ENCODE peak calls at places on chromosomes 16 and 17, in seven cellular contexts. Z is CD8-positive, alpha-beta T cell; I is AG04450; N is DND-41; B is activated B cell treated with CpG ODN at 0.5 μM for 24 hours; M is left ventricle myocardium inferior; X is MCF 10A. D is an unnamed sample.

GRCh38 chr16:48542020-48542473 is 67.9 kb downstream of the N4BP1 start:
- DNase-seq in Z (no peak), I (no peak), N (peak; percentile 24), B (no peak), M (peak; percentile 55), X (peak; percentile 47), D (peak; percentile 76)

GRCh38 chr17:28917465-28917864 is 14.6 kb upstream of the DHRS13 start:
- DNase-seq in Z (no peak), I (no peak), N (no peak), B (no peak), M (no peak), X (no peak), D (no peak)

GRCh38 chr16:86662195-86662594 is 83.8 kb downstream of the FOXL1 start:
- DNase-seq in Z (no peak), I (no peak), N (no peak), B (no peak), M (no peak), X (no peak), D (no peak)

GRCh38 chr17:81815646-81815985 is 11.7 kb downstream of the GCGR start:
- DNase-seq in Z (no peak), I (no peak), N (no peak), B (no peak), M (no peak), X (no peak), D (no peak)

GRCh38 chr17:45220079-45220478 is 1.6 kb upstream of the FMNL1 start:
- DNase-seq in Z (no peak), I (no peak), N (no peak), B (no peak), M (no peak), X (no peak), D (no peak)

GRCh38 chr17:34628883-34629282 is 49.5 kb downstream of the TMEM132E start:
- DNase-seq in Z (no peak), I (no peak), N (no peak), B (no peak), M (no peak), X (no peak), D (no peak)

GRCh38 chr17:15123593-15124590 is 141.2 kb downstream of the PMP22 start:
- DNase-seq in Z (no peak), I (no peak), N (no peak), B (no peak), M (no peak), X (no peak), D (no peak)

GRCh38 chr16:46891910-46892309 is 7.7 kb downstream of the GPT2 start:
- DNase-seq in Z (no peak), I (no peak), N (no peak), B (no peak), M (no peak), X (no peak), D (no peak)

GRCh38 chr16:88461291-88462269 is 8.5 kb downstream of the ZFPM1 start:
- DNase-seq in Z (no peak), I (no peak), N (no peak), B (no peak), M (no peak), X (no peak), D (no peak)

GRCh38 chr16:6940968-6941367 is 391.7 kb upstream of the RBFOX1 start:
- DNase-seq in Z (no peak), I (no peak), N (no peak), B (no peak), M (no peak), X (no peak), D (no peak)

GRCh38 chr16:86491643-86492030 is 18.7 kb upstream of the FOXF1 start:
- DNase-seq in Z (no peak), I (no peak), N (no peak), B (no peak), M (no peak), X (no peak), D (peak; percentile 41)

GRCh38 chr17:39666601-39667261 is 1.5 kb upstream of the PNMT start:
- DNase-seq in Z (no peak), I (no peak), N (no peak), B (no peak), M (peak; percentile 85), X (no peak), D (no peak)

GRCh38 chr17:4566785-4567184 is 6.4 kb upstream of the GGT6 start:
- DNase-seq in Z (no peak), I (no peak), N (peak; percentile 63), B (no peak), M (no peak), X (peak; percentile 75), D (no peak)

GRCh38 chr16:4511441-4512082 is 27.0 kb downstream of the CDIP1 start:
- DNase-seq in Z (no peak), I (no peak), N (peak; percentile 33), B (no peak), M (peak; percentile 65), X (peak; percentile 32), D (no peak)

GRCh38 chr17:60333628-60334031 is 58.3 kb downstream of the USP32 start:
- DNase-seq in Z (no peak), I (no peak), N (no peak), B (no peak), M (no peak), X (no peak), D (no peak)

GRCh38 chr16:48720266-48720665 is 110.3 kb upstream of the N4BP1 start:
- DNase-seq in Z (no peak), I (no peak), N (peak; percentile 53), B (no peak), M (no peak), X (peak; percentile 52), D (no peak)

GRCh38 chr16:87226926-87227650 is 90.1 kb downstream of the C16orf95 start:
- DNase-seq in Z (no peak), I (peak; percentile 82), N (no peak), B (no peak), M (no peak), X (no peak), D (no peak)

DNA sequence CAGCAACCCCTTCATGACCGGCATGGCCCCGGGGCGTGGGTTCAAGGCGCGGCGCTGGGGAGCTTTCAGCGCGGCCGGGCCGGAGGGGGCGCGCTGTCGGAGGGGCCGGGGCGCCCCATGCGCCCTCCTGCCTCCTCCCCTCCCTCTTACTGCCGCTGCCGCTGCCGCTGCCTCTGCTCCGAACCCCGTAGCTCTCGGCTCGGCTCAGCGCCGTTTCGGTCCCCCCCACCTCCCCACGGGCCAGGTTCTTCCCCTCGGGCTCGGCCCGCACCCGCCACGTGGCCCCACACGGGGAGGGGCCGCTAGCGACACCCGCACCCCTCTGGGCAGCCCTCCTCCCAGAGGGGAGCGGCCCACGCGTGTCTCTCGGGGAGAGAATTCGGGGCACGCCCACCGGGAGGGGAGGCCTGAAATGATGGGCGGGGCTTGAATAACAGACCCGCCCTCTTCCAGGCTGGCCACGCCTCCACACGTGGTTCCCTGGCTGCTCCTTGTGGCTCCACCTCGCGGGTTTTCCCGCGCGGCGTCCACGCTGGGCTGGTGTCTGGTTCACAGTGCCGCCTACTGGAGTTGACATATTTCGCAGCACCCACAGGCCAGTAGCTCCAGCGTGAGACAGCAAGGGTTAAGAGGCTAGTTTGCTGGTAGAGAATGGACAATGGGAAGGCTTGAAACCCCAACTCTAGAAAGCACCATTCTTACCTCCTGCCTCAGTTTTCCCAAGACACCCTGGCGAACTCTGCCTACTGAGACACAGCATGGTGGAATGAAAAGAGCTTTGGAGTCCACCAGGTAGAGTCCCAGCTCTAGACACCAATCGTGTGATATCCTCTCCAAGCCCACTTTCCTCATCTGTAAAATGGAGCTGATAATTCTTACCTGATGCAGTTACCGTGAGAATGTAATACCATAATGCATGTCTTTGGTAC is at the start of gene KCNH4:
- DNase-seq in Z (peak; percentile 67), I (peak; percentile 16), N (peak; percentile 37), B (peak; percentile 83), M (peak; percentile 82), X (peak; percentile 17), D (peak; percentile 79)
- TF ChIP-seq CTCF in Z (peak; percentile 54), I (peak; percentile 55), N (peak; percentile 20), B (no peak), M (peak; percentile 65), X (no peak), D (no peak)

GRCh38 chr16:17278988-17279387 is 191.8 kb downstream of the XYLT1 start:
- DNase-seq in Z (no peak), I (no peak), N (no peak), B (no peak), M (no peak), X (no peak), D (no peak)

GRCh38 chr16:17275989-17276530 is 194.7 kb downstream of the XYLT1 start:
- DNase-seq in Z (no peak), I (no peak), N (no peak), B (no peak), M (no peak), X (no peak), D (peak; percentile 72)

GRCh38 chr16:17276610-17277009 is 194.2 kb downstream of the XYLT1 start:
- DNase-seq in Z (no peak), I (no peak), N (no peak), B (no peak), M (no peak), X (no peak), D (no peak)

GRCh38 chr16:17275076-17275732 is 195.6 kb downstream of the XYLT1 start:
- DNase-seq in Z (no peak), I (no peak), N (no peak), B (no peak), M (no peak), X (no peak), D (no peak)

DNA sequence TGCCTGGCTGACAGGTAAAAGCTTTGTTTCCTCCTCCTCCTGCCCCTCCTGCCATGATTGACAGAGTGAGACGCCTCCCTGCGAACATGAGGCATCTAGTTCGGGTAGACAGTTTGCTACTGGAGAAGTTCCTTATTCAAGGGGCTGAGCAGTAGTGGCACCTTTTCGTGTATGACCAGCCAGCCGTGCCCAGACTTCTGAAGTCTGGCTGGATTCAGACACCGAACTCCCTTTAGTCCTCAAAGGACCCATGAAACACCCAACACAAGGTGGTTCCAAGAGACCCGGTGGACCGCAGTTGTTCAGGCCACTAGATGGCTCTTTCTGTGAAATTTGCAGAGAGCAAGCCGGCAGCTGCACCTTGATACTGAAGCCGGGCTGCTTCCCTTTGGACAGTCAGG is 192.8 kb downstream of the XYLT1 start:
- DNase-seq in Z (no peak), I (no peak), N (no peak), B (peak; percentile 25), M (no peak), X (no peak), D (no peak)
- TF ChIP-seq CTCF in Z (no peak), I (peak; percentile 51), N (no peak), B (no peak), M (peak; percentile 65), X (no peak), D (no peak)

DNA sequence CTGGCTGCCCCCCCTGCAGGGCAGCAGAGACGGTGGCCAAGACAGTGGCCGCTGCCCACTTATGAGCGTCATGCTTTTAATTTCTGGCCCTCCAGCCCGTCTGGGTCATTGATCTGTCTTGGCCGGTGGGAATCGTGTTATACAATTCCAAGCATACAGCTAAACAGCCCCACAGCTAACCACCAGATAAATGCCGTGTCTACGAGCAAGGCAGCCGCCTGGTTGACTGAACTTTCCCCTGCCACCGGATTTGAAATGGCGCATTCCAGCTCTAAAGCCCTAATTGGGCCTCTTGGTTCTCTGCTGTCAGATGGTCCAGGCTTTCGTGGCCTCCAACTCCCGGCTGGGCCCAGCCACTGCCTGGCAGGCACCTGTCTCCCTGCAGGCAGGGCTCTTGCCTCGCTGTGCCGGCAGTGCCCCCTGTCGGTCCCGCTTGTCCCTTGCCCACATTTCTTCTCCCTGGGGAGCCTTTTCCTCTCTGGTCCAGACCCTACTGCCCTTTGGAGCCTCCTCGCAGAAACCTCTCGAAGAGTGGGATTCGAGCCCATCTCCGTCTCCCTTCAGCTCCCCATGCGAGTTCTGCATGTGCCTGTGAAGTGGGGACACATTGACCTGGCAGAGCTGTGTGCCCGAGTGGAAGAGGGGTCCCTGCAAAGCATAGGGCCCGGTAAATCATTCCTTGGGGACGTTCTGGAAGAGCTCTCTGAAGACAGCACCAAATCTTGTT is 1.8 kb upstream of the RBFOX3 start:
- DNase-seq in Z (no peak), I (no peak), N (peak; percentile 59), B (no peak), M (no peak), X (peak; percentile 64), D (peak; percentile 85)
- TF ChIP-seq CTCF in Z (peak; percentile 25), I (peak; percentile 29), N (peak; percentile 84), B (no peak), M (peak; percentile 47), X (peak; percentile 70), D (peak; percentile 26)

GRCh38 chr16:30650369-30651123 is at the start of gene PRR14:
- DNase-seq in Z (peak; percentile 96), I (peak; percentile 99), N (peak; percentile 99), B (peak; percentile 90), M (peak; percentile 100), X (peak; percentile 99), D (peak; percentile 100)
- TF ChIP-seq CTCF in Z (no peak), I (peak; percentile 17), N (peak; percentile 16), B (no peak), M (peak; percentile 44), X (no peak), D (peak; percentile 58)

D was measured in sigmoid colon.